ENCODE peak calls at places on chromosomes 13 and 19, in eight cellular contexts. S is uterus; Z is A673; X is psoas muscle; O is heart left ventricle; J is fibroblast of lung; I is effector memory CD4-positive, alpha-beta T cell; F is IMR-90. L is an unnamed sample. For H3K4me1 and H3K9me3, the result is how much of the 10 kb centered on the place peaks cover.

GRCh38 chr19:18014197-18014596 is 6.2 kb downstream of the ARRDC2 start:
- DNase-seq in S (no peak), Z (no peak), X (no peak), O (no peak), J (no peak), I (no peak), F (no peak), L (no peak)

GRCh38 chr19:54388001-54388802 is 23.5 kb upstream of the LAIR1 start:
- DNase-seq in S (no peak), Z (no peak), X (no peak), O (no peak), J (no peak), I (no peak), F (no peak), L (no peak)

GRCh38 chr19:12913011-12913561 is 6.0 kb downstream of the SYCE2 start:
- DNase-seq in S (peak), Z (peak), X (peak), O (peak), J (peak), I (no peak), F (peak), L (no peak)

GRCh38 chr13:79405501-79405830 is 589 bp downstream of the RBM26 start:
- DNase-seq in S (no peak), Z (peak), X (no peak), O (no peak), J (no peak), I (no peak), F (no peak), L (no peak)

GRCh38 chr19:11737964-11738745 is 591 bp downstream of the ZNF823 start:
- DNase-seq in S (peak), Z (peak), X (peak), O (peak), J (peak), I (peak), F (peak), L (peak)

GRCh38 chr13:112931028-112931934 is 37.7 kb upstream of the MCF2L start:
- DNase-seq in S (no peak), Z (peak), X (no peak), O (no peak), J (peak), I (no peak), F (peak), L (peak)

GRCh38 chr19:11373166-11373884 is 1.1 kb upstream of the SWSAP1 start:
- DNase-seq in S (no peak), Z (peak), X (no peak), O (no peak), J (peak), I (no peak), F (no peak), L (no peak)

GRCh38 chr19:51019544-51019925 is at the start of gene KLK10:
- DNase-seq in S (no peak), Z (no peak), X (no peak), O (no peak), J (no peak), I (no peak), F (no peak), L (no peak)

GRCh38 chr13:50592412-50593145 is 250.9 kb downstream of the DLEU7 start:
- DNase-seq in S (no peak), Z (peak), X (no peak), O (no peak), J (peak), I (no peak), F (peak), L (no peak)

GRCh38 chr13:72430923-72431322 is 296.5 kb downstream of the MZT1 start:
- DNase-seq in S (no peak), Z (no peak), X (no peak), O (no peak), J (no peak), I (no peak), F (no peak), L (no peak)

GRCh38 chr19:29040291-29040690 is 172.7 kb downstream of the UQCRFS1 start:
- DNase-seq in S (no peak), Z (no peak), X (peak), O (no peak), J (no peak), I (no peak), F (no peak), L (no peak)

GRCh38 chr13:25659091-25659502 is 287.3 kb downstream of the ATP8A2 start:
- DNase-seq in S (no peak), Z (no peak), X (no peak), O (no peak), J (peak), I (no peak), F (no peak), L (peak)

GRCh38 chr13:51050021-51050886 is 60.8 kb downstream of the C13orf42 start:
- DNase-seq in S (no peak), Z (no peak), X (no peak), O (no peak), J (no peak), I (no peak), F (peak), L (no peak)

GRCh38 chr19:24054044-24054935 is 32.7 kb upstream of the ZNF254 start:
- DNase-seq in S (no peak), Z (no peak), X (no peak), O (no peak), J (peak), I (no peak), F (peak), L (no peak)

GRCh38 chr13:70249332-70250064 is 141.2 kb upstream of the KLHL1 start:
- DNase-seq in S (no peak), Z (no peak), X (no peak), O (no peak), J (peak), I (no peak), F (no peak), L (peak)

DNA sequence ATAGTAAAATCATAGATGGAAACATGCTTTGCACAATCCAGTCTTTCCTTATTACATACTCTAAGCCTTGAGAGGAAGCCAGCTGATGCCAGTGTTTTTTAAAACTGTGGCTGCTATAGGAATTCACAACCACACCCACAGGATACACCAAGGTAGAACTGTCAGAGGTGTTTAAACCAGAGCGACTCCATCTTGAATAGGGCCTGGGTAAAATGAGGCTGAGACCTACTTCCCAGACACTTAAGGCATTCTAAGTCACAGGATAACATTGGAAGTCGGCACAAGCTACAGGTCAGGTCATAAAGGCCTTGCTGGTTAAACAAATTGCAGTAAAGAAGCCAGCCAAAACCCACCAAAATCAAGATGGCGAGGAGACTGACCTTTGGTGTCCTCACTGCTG is 1.7 kb downstream of the SCGB2B2 start:
- DNase-seq in S (no peak), Z (no peak), X (no peak), O (no peak), J (no peak), I (no peak), F (no peak), L (no peak)
- H3K4me1 ChIP-seq in S (under half), Z (under half), X (under half), O (under half), J (under half), I (under half), F (under half), L (under half)

DNA sequence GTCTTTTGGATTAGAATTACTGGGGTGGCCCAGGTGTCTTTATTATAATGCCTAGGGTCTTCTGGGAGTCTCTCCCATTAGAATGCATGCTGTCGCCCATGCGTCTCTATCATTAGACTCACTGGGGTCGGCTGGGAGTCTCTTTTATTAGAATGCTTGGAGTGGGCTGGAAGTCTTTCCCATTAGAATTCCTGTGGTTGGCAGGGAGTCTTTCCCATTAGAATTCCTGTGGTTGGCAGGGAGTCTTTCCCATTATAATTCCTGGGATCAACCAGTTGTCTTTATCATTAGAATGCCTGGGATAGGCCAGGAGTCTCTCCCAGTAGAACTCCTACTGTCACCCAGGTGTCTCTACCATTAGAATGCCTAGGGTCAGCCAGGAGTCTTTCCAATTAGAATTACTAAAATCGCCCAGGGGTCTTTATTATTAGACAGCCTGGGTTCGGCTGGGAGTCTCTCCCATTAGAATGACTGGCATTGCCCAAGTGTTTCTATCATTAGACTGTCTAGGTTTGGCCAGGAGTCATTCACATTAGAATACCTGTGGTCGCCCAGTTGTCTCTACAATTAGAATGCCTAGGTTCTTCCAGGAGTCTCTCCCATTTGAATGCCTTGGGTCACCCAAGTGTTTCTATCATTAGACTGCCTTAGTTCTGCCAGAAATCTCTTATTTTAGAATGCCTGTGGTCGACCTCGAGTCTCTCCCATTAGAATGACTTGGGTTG is 1558.5 kb downstream of the UQCRFS1 start:
- DNase-seq in S (no peak), Z (no peak), X (no peak), O (no peak), J (no peak), I (no peak), F (no peak), L (no peak)
- H3K9me3 ChIP-seq in S (under half), Z (half or more), X (under half), O (under half), J (under half), I (under half), F (under half), L (under half)

DNA sequence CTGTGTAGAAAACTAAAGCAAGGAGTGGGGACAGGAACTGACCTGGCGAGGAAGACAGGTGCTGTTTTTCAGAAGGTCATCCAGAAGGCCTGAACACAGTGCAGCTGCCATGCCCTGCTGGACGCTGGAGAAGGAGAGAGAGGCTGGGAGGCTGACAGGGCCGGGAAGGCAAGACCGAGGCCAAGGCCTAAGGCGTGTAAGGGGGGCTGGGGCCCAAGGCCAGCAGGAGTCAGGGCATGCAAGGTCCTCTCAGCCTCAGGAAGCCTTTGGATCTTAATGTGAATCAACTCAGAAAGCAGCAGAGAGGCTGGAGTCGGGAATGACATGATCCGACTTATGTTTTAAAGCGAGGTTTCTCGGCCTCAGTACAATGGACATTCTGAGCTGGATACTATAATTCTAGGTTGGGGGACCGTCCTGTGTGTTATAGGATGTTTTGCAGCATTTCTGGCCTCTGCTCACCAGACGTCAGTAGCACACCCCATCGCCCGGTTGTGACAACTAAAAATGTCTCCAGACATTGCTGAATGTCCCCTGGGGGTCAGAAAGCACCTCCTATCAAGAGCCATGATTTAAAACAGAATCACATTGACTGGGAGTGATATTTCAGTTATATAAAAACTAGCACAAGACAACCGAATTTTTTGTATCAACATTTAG is 530.4 kb downstream of the MYO16 start:
- DNase-seq in S (no peak), Z (no peak), X (no peak), O (no peak), J (no peak), I (no peak), F (no peak), L (no peak)
- H3K4me1 ChIP-seq in S (under half), Z (under half), X (under half), O (under half), J (under half), I (under half), F (under half), L (under half)

GRCh38 chr19:22608441-22608840 is 25.7 kb upstream of the ZNF492 start:
- DNase-seq in S (no peak), Z (no peak), X (no peak), O (peak), J (no peak), I (no peak), F (no peak), L (no peak)

GRCh38 chr19:22606212-22606553 is 27.9 kb upstream of the ZNF492 start:
- DNase-seq in S (no peak), Z (no peak), X (no peak), O (peak), J (no peak), I (no peak), F (no peak), L (no peak)

GRCh38 chr19:22609630-22610029 is 24.5 kb upstream of the ZNF492 start:
- DNase-seq in S (no peak), Z (no peak), X (no peak), O (peak), J (no peak), I (no peak), F (no peak), L (no peak)

GRCh38 chr19:22606954-22607652 is 27.0 kb upstream of the ZNF492 start:
- DNase-seq in S (no peak), Z (no peak), X (no peak), O (peak), J (no peak), I (no peak), F (no peak), L (no peak)

DNA sequence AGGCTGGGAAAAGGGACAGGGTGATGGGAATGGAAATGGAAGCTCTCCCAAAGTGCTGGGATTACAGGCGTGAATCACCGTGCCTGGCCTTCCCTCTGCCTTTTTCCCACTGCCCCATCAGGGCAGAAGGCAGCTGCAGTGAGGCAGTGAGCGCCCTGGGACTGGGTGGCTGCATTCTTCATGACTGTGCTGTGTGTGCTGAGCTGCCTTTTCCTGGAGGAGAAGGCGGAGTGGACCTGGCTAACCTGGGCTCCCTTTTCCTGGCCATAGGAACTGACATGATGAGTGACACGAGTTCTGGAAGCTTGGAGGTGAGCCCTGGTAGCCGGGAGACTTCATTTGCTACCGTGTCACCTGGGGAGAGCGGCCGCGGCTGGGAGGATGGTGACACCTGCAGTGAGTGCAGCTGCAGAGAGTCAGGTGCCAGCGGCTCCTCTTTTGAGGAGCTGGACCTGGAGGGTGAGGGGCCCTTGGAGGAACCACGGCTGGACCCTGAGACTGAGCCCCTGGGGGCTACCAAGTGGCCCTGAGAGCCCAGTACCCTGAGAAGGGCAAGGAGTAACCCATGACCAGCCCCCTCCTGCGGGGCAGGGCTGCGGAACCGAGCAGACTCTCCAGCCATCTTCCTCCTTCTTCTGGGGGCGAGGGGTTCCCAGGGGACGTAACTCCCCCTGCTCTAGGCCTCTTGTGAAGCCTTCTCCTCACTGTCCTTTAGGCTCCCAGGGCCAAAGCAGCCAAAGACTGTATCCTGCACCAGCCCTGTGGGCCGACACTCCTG is 26.3 kb upstream of the ZNF492 start:
- DNase-seq in S (no peak), Z (no peak), X (no peak), O (peak), J (no peak), I (no peak), F (no peak), L (no peak)
- H3K9me3 ChIP-seq in S (under half), Z (half or more), X (under half), O (under half), J (under half), I (under half), F (half or more), L (under half)

DNA sequence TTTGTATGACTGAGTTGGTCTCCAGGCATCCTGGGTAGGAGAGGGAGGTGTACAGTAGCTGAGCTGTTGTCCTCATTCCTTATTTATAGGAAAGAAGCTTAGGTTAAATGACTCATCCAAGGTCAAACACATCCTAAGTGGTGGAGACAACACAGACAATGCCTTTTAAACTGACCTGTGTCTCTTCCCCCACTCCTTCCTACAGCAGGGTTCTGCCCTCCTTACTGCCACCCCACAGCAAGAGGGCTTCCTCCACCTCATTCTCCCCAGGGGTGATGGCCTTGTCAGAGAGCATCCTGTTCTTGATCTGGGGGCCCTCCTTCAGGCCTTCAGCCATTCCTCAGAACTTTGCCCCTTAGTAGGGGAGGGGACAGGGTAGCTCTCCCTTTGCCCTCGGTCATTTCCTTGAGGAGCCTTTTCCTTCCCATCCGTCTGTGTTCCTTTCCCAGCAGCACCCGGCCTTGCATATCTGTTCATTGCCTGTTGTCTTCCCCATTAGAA is 48.2 kb upstream of the GPI start:
- DNase-seq in S (no peak), Z (no peak), X (no peak), O (no peak), J (peak), I (no peak), F (peak), L (no peak)
- H3K4me1 ChIP-seq in S (under half), Z (under half), X (half or more), O (under half), J (under half), I (under half), F (under half), L (under half)

GRCh38 chr19:58217069-58217481 is 11.6 kb upstream of the ZNF544 start:
- DNase-seq in S (no peak), Z (no peak), X (no peak), O (no peak), J (no peak), I (no peak), F (no peak), L (no peak)

GRCh38 chr19:58217607-58218391 is 10.9 kb upstream of the ZNF544 start:
- DNase-seq in S (no peak), Z (no peak), X (no peak), O (no peak), J (no peak), I (no peak), F (no peak), L (no peak)

GRCh38 chr19:58213075-58213369 is 15.7 kb upstream of the ZNF544 start:
- DNase-seq in S (no peak), Z (no peak), X (no peak), O (no peak), J (no peak), I (no peak), F (no peak), L (no peak)

GRCh38 chr19:58218899-58219298 is 9.8 kb upstream of the ZNF544 start:
- DNase-seq in S (no peak), Z (peak), X (no peak), O (no peak), J (no peak), I (peak), F (no peak), L (peak)
- H3K9me3 ChIP-seq in S (under half), Z (under half), X (half or more), O (under half), J (under half), I (under half), F (half or more), L (half or more)

GRCh38 chr19:35000647-35001501 is 751 bp downstream of the GRAMD1A start:
- DNase-seq in S (no peak), Z (peak), X (no peak), O (no peak), J (peak), I (peak), F (peak), L (no peak)

GRCh38 chr19:35004517-35005255 is 4.6 kb downstream of the GRAMD1A start:
- DNase-seq in S (no peak), Z (no peak), X (no peak), O (no peak), J (no peak), I (no peak), F (no peak), L (no peak)

GRCh38 chr19:34999498-35000337 is at the start of gene GRAMD1A:
- DNase-seq in S (peak), Z (peak), X (peak), O (peak), J (peak), I (peak), F (peak), L (peak)

GRCh38 chr19:35000338-35000646 is 169 bp downstream of the GRAMD1A start:
- DNase-seq in S (no peak), Z (no peak), X (no peak), O (no peak), J (no peak), I (no peak), F (no peak), L (no peak)

GRCh38 chr19:35002037-35002535 is 2.0 kb downstream of the GRAMD1A start:
- DNase-seq in S (no peak), Z (no peak), X (no peak), O (no peak), J (no peak), I (no peak), F (no peak), L (no peak)
- H3K4me1 ChIP-seq in S (under half), Z (under half), X (under half), O (under half), J (under half), I (half or more), F (under half), L (half or more)

GRCh38 chr19:21902596-21902995 is 66.6 kb upstream of the ZNF43 start:
- DNase-seq in S (no peak), Z (no peak), X (no peak), O (no peak), J (no peak), I (no peak), F (no peak), L (no peak)
- H3K9me3 ChIP-seq in S (under half), Z (under half), X (under half), O (under half), J (under half), I (under half), F (under half), L (under half)

DNA sequence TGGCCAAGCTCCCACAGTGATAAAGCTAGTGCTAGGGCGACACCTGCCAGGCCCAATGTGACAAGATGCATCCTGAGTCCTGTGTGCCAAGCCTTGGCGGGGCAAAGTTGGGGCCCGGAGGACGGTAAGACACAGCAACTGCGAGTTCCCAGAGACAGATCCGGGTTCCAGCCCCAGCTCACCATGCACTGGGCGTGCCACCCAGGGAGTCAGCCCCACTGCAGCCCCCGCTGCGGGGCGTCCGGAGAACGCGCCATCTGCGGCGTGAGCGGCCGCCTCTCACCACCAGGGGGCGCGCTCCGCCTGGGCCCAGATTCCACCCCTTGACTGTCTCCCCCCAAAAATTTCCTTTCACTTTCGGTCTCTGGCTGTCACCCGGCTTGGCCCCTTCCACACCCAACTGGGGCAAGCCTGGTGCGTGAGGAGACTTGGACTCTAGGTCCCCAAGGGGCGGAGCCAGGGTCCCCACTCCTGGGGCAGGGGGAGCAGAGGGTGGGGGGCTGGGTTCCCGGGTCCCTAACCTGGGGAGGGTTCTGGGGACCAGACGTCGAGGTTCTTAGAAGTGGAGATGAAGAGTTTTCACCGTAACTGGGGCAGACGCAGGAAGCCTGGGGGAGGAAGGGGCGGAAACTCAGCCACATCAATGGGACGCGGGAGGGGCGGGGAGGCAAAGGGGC is at the start of gene FLT3LG:
- DNase-seq in S (peak), Z (peak), X (peak), O (peak), J (peak), I (peak), F (peak), L (peak)
- H3K4me1 ChIP-seq in S (under half), Z (under half), X (under half), O (under half), J (under half), I (half or more), F (under half), L (under half)

L was measured in Caco-2.